ENCODE peak calls at places on chromosomes 13 and 19, in five cellular contexts. One of them, this sample, is unnamed.

GRCh38 chr19:49387936-49388372 is at the start of gene KASH5:
- DNase-seq in GM19239: no peak
- DNase-seq in astrocyte of the cerebellum: no peak
- DNase-seq in stimulated activated CD4-positive, alpha-beta T cell treated with anti-CD3 and anti-CD28 coated beads, Interleukin-15, amount 100 ng/mL, for 1 hour: peak; percentile 63
- DNase-seq in T-helper 1 cell: peak; percentile 74
- DNase-seq in this sample: no peak

GRCh38 chr13:77692746-77693448 is 4.6 kb upstream of the SLAIN1 start:
- DNase-seq in GM19239: no peak
- DNase-seq in astrocyte of the cerebellum: no peak
- DNase-seq in stimulated activated CD4-positive, alpha-beta T cell treated with anti-CD3 and anti-CD28 coated beads, Interleukin-15, amount 100 ng/mL, for 1 hour: no peak
- DNase-seq in T-helper 1 cell: no peak
- DNase-seq in this sample: no peak

GRCh38 chr19:58355215-58355796 is 2.0 kb upstream of the A1BG start:
- DNase-seq in GM19239: no peak
- DNase-seq in astrocyte of the cerebellum: no peak
- DNase-seq in stimulated activated CD4-positive, alpha-beta T cell treated with anti-CD3 and anti-CD28 coated beads, Interleukin-15, amount 100 ng/mL, for 1 hour: no peak
- DNase-seq in T-helper 1 cell: no peak
- DNase-seq in this sample: no peak

GRCh38 chr13:74301200-74302063 is 167.2 kb upstream of the KLF12 start:
- DNase-seq in GM19239: no peak
- DNase-seq in astrocyte of the cerebellum: no peak
- DNase-seq in stimulated activated CD4-positive, alpha-beta T cell treated with anti-CD3 and anti-CD28 coated beads, Interleukin-15, amount 100 ng/mL, for 1 hour: no peak
- DNase-seq in T-helper 1 cell: no peak
- DNase-seq in this sample: no peak

GRCh38 chr13:73851104-73851503 is 283.1 kb downstream of the KLF12 start:
- DNase-seq in GM19239: no peak
- DNase-seq in astrocyte of the cerebellum: no peak
- DNase-seq in stimulated activated CD4-positive, alpha-beta T cell treated with anti-CD3 and anti-CD28 coated beads, Interleukin-15, amount 100 ng/mL, for 1 hour: no peak
- DNase-seq in T-helper 1 cell: no peak
- DNase-seq in this sample: no peak

GRCh38 chr13:113917096-113917495 is 53.2 kb upstream of the GAS6 start:
- DNase-seq in GM19239: no peak
- DNase-seq in astrocyte of the cerebellum: no peak
- DNase-seq in stimulated activated CD4-positive, alpha-beta T cell treated with anti-CD3 and anti-CD28 coated beads, Interleukin-15, amount 100 ng/mL, for 1 hour: no peak
- DNase-seq in T-helper 1 cell: no peak
- DNase-seq in this sample: no peak

GRCh38 chr13:111534646-111535461 is 214.4 kb downstream of the TEX29 start:
- DNase-seq in GM19239: no peak
- DNase-seq in astrocyte of the cerebellum: no peak
- DNase-seq in stimulated activated CD4-positive, alpha-beta T cell treated with anti-CD3 and anti-CD28 coated beads, Interleukin-15, amount 100 ng/mL, for 1 hour: no peak
- DNase-seq in T-helper 1 cell: no peak
- DNase-seq in this sample: no peak

GRCh38 chr13:80348308-80348707 is 7.4 kb upstream of the SPRY2 start:
- DNase-seq in GM19239: no peak
- DNase-seq in astrocyte of the cerebellum: no peak
- DNase-seq in stimulated activated CD4-positive, alpha-beta T cell treated with anti-CD3 and anti-CD28 coated beads, Interleukin-15, amount 100 ng/mL, for 1 hour: no peak
- DNase-seq in T-helper 1 cell: no peak
- DNase-seq in this sample: no peak

GRCh38 chr19:39940221-39940833 is 5.9 kb upstream of the FCGBP start:
- DNase-seq in GM19239: no peak
- DNase-seq in astrocyte of the cerebellum: no peak
- DNase-seq in stimulated activated CD4-positive, alpha-beta T cell treated with anti-CD3 and anti-CD28 coated beads, Interleukin-15, amount 100 ng/mL, for 1 hour: no peak
- DNase-seq in T-helper 1 cell: no peak
- DNase-seq in this sample: no peak

GRCh38 chr19:5031231-5032100 is 62.6 kb downstream of the KDM4B start:
- DNase-seq in GM19239: peak; percentile 100
- DNase-seq in astrocyte of the cerebellum: no peak
- DNase-seq in stimulated activated CD4-positive, alpha-beta T cell treated with anti-CD3 and anti-CD28 coated beads, Interleukin-15, amount 100 ng/mL, for 1 hour: peak; percentile 65
- DNase-seq in T-helper 1 cell: peak; percentile 63
- DNase-seq in this sample: peak; percentile 90

GRCh38 chr13:100388923-100389322 is 199.7 kb downstream of the GGACT start:
- DNase-seq in GM19239: no peak
- DNase-seq in astrocyte of the cerebellum: no peak
- DNase-seq in stimulated activated CD4-positive, alpha-beta T cell treated with anti-CD3 and anti-CD28 coated beads, Interleukin-15, amount 100 ng/mL, for 1 hour: no peak
- DNase-seq in T-helper 1 cell: no peak
- DNase-seq in this sample: no peak

GRCh38 chr13:111533900-111534645 is 213.6 kb downstream of the TEX29 start:
- DNase-seq in GM19239: no peak
- DNase-seq in astrocyte of the cerebellum: no peak
- DNase-seq in stimulated activated CD4-positive, alpha-beta T cell treated with anti-CD3 and anti-CD28 coated beads, Interleukin-15, amount 100 ng/mL, for 1 hour: no peak
- DNase-seq in T-helper 1 cell: no peak
- DNase-seq in this sample: no peak

GRCh38 chr13:25753976-25754375 is 297.8 kb downstream of the SHISA2 start:
- DNase-seq in GM19239: no peak
- DNase-seq in astrocyte of the cerebellum: no peak
- DNase-seq in stimulated activated CD4-positive, alpha-beta T cell treated with anti-CD3 and anti-CD28 coated beads, Interleukin-15, amount 100 ng/mL, for 1 hour: no peak
- DNase-seq in T-helper 1 cell: no peak
- DNase-seq in this sample: no peak

GRCh38 chr13:75294110-75294509 is 187.9 kb downstream of the TBC1D4 start:
- DNase-seq in GM19239: no peak
- DNase-seq in astrocyte of the cerebellum: no peak
- DNase-seq in stimulated activated CD4-positive, alpha-beta T cell treated with anti-CD3 and anti-CD28 coated beads, Interleukin-15, amount 100 ng/mL, for 1 hour: no peak
- DNase-seq in T-helper 1 cell: no peak
- DNase-seq in this sample: no peak

GRCh38 chr13:49454388-49455015 is 10.4 kb downstream of the SETDB2 start:
- DNase-seq in GM19239: no peak
- DNase-seq in astrocyte of the cerebellum: no peak
- DNase-seq in stimulated activated CD4-positive, alpha-beta T cell treated with anti-CD3 and anti-CD28 coated beads, Interleukin-15, amount 100 ng/mL, for 1 hour: no peak
- DNase-seq in T-helper 1 cell: peak; percentile 72
- DNase-seq in this sample: no peak

GRCh38 chr13:24180743-24181384 is 20.3 kb downstream of the SPATA13 start:
- DNase-seq in GM19239: no peak
- DNase-seq in astrocyte of the cerebellum: no peak
- DNase-seq in stimulated activated CD4-positive, alpha-beta T cell treated with anti-CD3 and anti-CD28 coated beads, Interleukin-15, amount 100 ng/mL, for 1 hour: no peak
- DNase-seq in T-helper 1 cell: no peak
- DNase-seq in this sample: no peak

GRCh38 chr13:75421987-75422386 is 60.0 kb downstream of the TBC1D4 start:
- DNase-seq in GM19239: no peak
- DNase-seq in astrocyte of the cerebellum: no peak
- DNase-seq in stimulated activated CD4-positive, alpha-beta T cell treated with anti-CD3 and anti-CD28 coated beads, Interleukin-15, amount 100 ng/mL, for 1 hour: no peak
- DNase-seq in T-helper 1 cell: no peak
- DNase-seq in this sample: no peak

GRCh38 chr13:113801289-113801961 is 42.4 kb downstream of the TMEM255B start:
- DNase-seq in GM19239: no peak
- DNase-seq in astrocyte of the cerebellum: no peak
- DNase-seq in stimulated activated CD4-positive, alpha-beta T cell treated with anti-CD3 and anti-CD28 coated beads, Interleukin-15, amount 100 ng/mL, for 1 hour: no peak
- DNase-seq in T-helper 1 cell: no peak
- DNase-seq in this sample: no peak

This sample was measured in D721Med.